ENCODE peak calls at places on chromosomes 6 and 20, in four cellular contexts. U is WTC11, R is GM12878, F is K562. E is an unnamed sample.

GRCh38 chr6:109869398-109870165 is 108.5 kb upstream of the GPR6 start:
- DNase-seq in U (no peak), R (no peak), F (no peak), E (no peak)

GRCh38 chr6:31834367-31834703 is 6.8 kb downstream of the HSPA1B start:
- DNase-seq in U (peak), R (peak), F (peak), E (peak)

GRCh38 chr6:119880840-119881239 is 531.3 kb upstream of the MAN1A1 start:
- DNase-seq in U (no peak), R (no peak), F (no peak), E (no peak)

GRCh38 chr6:110103260-110103659 is 76.2 kb downstream of the WASF1 start:
- DNase-seq in U (no peak), R (no peak), F (no peak), E (no peak)

GRCh38 chr6:106745824-106746610 is 116.6 kb downstream of the QRSL1 start:
- DNase-seq in U (no peak), R (no peak), F (no peak), E (peak)

GRCh38 chr6:12849420-12850200 is 133.0 kb downstream of the PHACTR1 start:
- DNase-seq in U (no peak), R (no peak), F (no peak), E (no peak)

GRCh38 chr6:110421749-110422443 is 6.5 kb upstream of the DDO start:
- DNase-seq in U (no peak), R (no peak), F (no peak), E (no peak)

GRCh38 chr6:37170273-37171140 is 555 bp downstream of the PIM1 start:
- DNase-seq in U (peak), R (no peak), F (peak), E (no peak)

GRCh38 chr20:32441638-32442037 is 83.5 kb downstream of the ASXL1 start:
- DNase-seq in U (no peak), R (no peak), F (no peak), E (no peak)

GRCh38 chr6:36323062-36323461 is 13.6 kb downstream of the BNIP5 start:
- DNase-seq in U (no peak), R (no peak), F (no peak), E (no peak)

GRCh38 chr6:150687508-150687907 is 87.8 kb downstream of the PLEKHG1 start:
- DNase-seq in U (no peak), R (no peak), F (no peak), E (peak)

GRCh38 chr6:22363166-22363965 is 66.5 kb upstream of the PRL start:
- DNase-seq in U (no peak), R (no peak), F (no peak), E (peak)

GRCh38 chr6:37306624-37307222 is 47.1 kb upstream of the RNF8 start:
- DNase-seq in U (no peak), R (no peak), F (no peak), E (no peak)

GRCh38 chr6:112409311-112409710 is 62.2 kb downstream of the RFPL4B start:
- DNase-seq in U (no peak), R (no peak), F (no peak), E (no peak)

GRCh38 chr6:95087394-95088097 is 489.8 kb upstream of the MANEA start:
- DNase-seq in U (no peak), R (no peak), F (no peak), E (peak)

GRCh38 chr6:170449835-170450753 is 103.0 kb downstream of the PSMB1 start:
- DNase-seq in U (no peak), R (no peak), F (no peak), E (no peak)

GRCh38 chr6:1212919-1213318 is 99.0 kb upstream of the FOXQ1 start:
- DNase-seq in U (no peak), R (no peak), F (no peak), E (no peak)

GRCh38 chr20:43744966-43745733 is 18.3 kb upstream of the GTSF1L start:
- DNase-seq in U (no peak), R (no peak), F (no peak), E (no peak)

GRCh38 chr6:33633462-33634158 is 12.5 kb downstream of the ITPR3 start:
- DNase-seq in U (peak), R (no peak), F (peak), E (no peak)

GRCh38 chr6:143270026-143270425 is 180.5 kb downstream of the ADAT2 start:
- DNase-seq in U (no peak), R (no peak), F (no peak), E (no peak)

GRCh38 chr6:28741363-28741762 is 182.4 kb downstream of the TRIM27 start:
- DNase-seq in U (no peak), R (no peak), F (no peak), E (no peak)

GRCh38 chr6:89375427-89375868 is 22.9 kb upstream of the UBE2J1 start:
- DNase-seq in U (peak), R (no peak), F (no peak), E (peak)

GRCh38 chr6:152701081-152701862 is 3.6 kb downstream of the MYCT1 start:
- DNase-seq in U (no peak), R (no peak), F (no peak), E (no peak)

GRCh38 chr6:21005816-21006553 is 471.7 kb downstream of the CDKAL1 start:
- DNase-seq in U (no peak), R (peak), F (no peak), E (peak)

GRCh38 chr6:134722429-134722828 is 227.5 kb downstream of the ALDH8A1 start:
- DNase-seq in U (no peak), R (no peak), F (no peak), E (no peak)

GRCh38 chr6:335146-335545 is 42.9 kb downstream of the DUSP22 start:
- DNase-seq in U (no peak), R (no peak), F (no peak), E (no peak)

GRCh38 chr6:71466362-71466761 is 177.8 kb downstream of the OGFRL1 start:
- DNase-seq in U (no peak), R (no peak), F (no peak), E (no peak)

GRCh38 chr20:16462711-16463110 is 110.5 kb downstream of the KIF16B start:
- DNase-seq in U (peak), R (no peak), F (no peak), E (no peak)

GRCh38 chr6:34527751-34528670 is 28.1 kb downstream of the SPDEF start:
- DNase-seq in U (no peak), R (no peak), F (no peak), E (no peak)

GRCh38 chr6:143234686-143235085 is 174.0 kb downstream of the AIG1 start:
- DNase-seq in U (no peak), R (no peak), F (no peak), E (no peak)

GRCh38 chr6:81515562-81516453 is 236.7 kb downstream of the TENT5A start:
- DNase-seq in U (no peak), R (no peak), F (no peak), E (no peak)

GRCh38 chr6:16985484-16986284 is 116.2 kb upstream of the STMND1 start:
- DNase-seq in U (no peak), R (no peak), F (no peak), E (no peak)

GRCh38 chr6:5095236-5095635 is 10.1 kb downstream of the PPP1R3G start:
- DNase-seq in U (no peak), R (peak), F (no peak), E (no peak)

GRCh38 chr6:130900913-130901312 is 73.7 kb downstream of the SMLR1 start:
- DNase-seq in U (no peak), R (no peak), F (no peak), E (no peak)
- TF ChIP-seq CBFB in U (no peak), R (no peak), F (no peak), E (no peak)

DNA sequence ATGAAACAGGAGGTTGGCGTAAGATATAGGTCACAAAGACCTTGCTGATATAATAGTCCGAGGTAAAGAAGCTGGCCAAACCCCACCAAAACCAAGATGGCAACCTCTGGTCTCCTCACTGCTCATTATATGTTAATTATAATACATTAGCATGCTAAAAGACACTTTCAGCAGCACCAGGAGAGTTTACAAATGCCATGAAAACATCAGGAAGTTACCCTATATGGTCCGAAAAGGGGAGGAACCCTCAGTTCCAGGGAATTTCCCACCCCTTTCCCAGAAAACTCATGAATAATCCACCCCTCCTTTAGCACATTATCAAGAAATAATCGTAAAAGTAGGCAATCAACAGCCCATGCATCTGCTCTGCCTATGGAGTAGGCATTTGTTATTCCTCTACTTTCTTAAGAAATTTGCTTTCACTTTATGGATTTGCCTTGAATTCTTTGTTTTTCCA is 923.4 kb downstream of the QKI start:
- DNase-seq in U (no peak), R (no peak), F (no peak), E (no peak)
- TF ChIP-seq CBFB in U (no peak), R (no peak), F (no peak), E (no peak)

DNA sequence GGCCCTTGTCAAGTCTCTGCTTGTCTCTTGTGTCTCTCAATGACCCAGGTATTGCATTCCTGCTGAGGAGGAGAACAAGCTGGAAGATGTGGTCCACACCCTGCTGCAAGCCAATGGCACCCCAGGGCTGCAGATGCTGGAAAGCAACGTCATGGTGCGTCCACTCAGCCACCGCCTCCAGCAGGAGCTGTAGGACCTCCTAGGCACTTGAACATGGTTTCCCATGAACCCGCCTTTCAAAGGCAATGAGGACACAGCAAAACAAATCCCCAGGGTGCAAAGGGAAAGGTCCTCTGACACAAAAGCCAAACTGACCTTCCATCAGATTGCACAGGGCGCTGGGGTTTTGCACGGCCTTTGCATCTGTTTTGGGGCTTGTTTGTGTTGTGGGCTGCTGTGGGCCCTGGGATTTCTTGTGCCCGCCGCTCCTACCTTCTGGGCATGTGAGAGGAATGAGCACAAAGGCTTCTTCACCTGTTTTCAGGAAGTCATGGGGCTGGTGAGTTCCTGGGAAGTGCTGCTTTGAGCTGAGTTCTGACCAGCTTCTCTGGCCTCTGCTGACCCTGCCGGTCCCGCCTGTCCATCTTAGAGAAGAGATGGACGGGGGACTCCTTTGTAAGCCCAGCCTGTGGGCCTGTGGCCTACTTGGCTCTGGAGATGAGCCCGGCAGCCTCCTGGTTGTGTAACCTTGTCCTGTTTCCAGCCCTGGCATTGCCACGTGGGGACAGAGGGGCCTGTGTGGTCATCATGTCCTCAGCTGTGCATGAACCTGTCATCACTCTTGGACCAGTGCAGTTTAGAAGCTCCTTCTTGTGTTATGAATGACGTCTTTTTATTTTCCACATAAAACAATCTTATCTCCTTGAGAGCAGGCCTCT is 151.3 kb downstream of the DTNBP1 start:
- DNase-seq in U (no peak), R (no peak), F (no peak), E (no peak)
- TF ChIP-seq CBFB in U (no peak), R (no peak), F (no peak), E (no peak)

GRCh38 chr6:42720739-42721138 is 1.7 kb downstream of the PRPH2 start:
- DNase-seq in U (no peak), R (no peak), F (no peak), E (no peak)
- TF ChIP-seq CBFB in U (no peak), R (no peak), F (no peak), E (no peak)

DNA sequence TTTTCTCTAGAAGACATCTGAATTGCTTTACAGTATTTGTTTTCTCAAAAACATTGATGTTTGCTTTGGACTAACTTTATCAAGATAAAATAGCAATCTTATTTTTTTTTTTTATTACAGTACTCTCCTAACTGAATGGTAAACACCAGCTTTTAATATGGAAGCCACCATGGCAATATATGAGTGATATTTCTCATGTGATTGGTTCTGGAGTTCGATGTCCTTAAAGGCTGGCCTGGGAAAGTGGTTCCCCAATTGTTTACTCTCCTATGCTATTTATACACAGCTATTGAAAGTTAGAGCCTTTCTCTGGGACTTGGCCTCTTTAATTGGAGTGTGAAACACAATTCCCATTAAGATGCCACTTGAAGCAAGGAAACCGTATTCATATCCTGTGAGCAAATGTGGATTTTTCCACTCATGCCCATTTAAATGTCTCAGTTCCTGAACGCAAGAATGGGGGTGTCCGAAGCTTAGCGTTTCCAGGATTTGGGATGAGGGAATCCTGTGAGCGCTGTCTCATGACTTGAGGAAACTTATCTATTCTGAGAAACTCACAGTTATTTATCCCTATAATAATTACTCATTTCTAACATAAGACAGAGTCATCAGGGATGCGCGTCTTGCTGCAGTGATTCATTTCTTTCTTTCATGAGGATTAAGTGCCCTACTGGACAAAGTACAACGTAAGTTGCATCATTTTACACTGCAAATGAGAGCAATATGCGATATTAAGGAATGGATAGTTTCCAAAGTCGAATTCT is 143.2 kb upstream of the PREP start:
- DNase-seq in U (no peak), R (no peak), F (no peak), E (no peak)
- TF ChIP-seq CBFB in U (no peak), R (no peak), F (no peak), E (no peak)

GRCh38 chr20:48124960-48125359 is 339.7 kb upstream of the SULF2 start:
- DNase-seq in U (no peak), R (no peak), F (no peak), E (no peak)
- TF ChIP-seq CBFB in U (no peak), R (no peak), F (no peak), E (no peak)

E was measured in HepG2.